ENCODE peak calls at places on chromosomes 4 and X, in eight cellular contexts. K is kidney tubule cell, G is IMR-90, W is right lobe of liver, N is aorta, Z is HTR-8/SVneo, U is astrocyte of the cerebellum, D is T-cell. R is an unnamed sample.

GRCh38 chr4:77025643-77026321 is 50.0 kb downstream of the CCNI start:
- DNase-seq in K (no peak), G (peak; percentile 50), W (no peak), N (no peak), Z (no peak), U (no peak), D (no peak), R (no peak)

GRCh38 chrX:17787557-17787956 is 50.3 kb downstream of the SCML1 start:
- DNase-seq in K (no peak), G (no peak), W (no peak), N (no peak), Z (no peak), U (no peak), D (no peak), R (no peak)

GRCh38 chr4:8832130-8832930 is 39.3 kb downstream of the HMX1 start:
- DNase-seq in K (no peak), G (no peak), W (peak; percentile 24), N (no peak), Z (no peak), U (no peak), D (no peak), R (peak; percentile 14)

GRCh38 chr4:6461301-6462165 is 10.9 kb downstream of the PPP2R2C start:
- DNase-seq in K (peak; percentile 38), G (peak; percentile 6), W (peak; percentile 22), N (no peak), Z (no peak), U (no peak), D (no peak), R (no peak)

GRCh38 chr4:23889368-23889767 is 479 bp downstream of the PPARGC1A start:
- DNase-seq in K (no peak), G (no peak), W (no peak), N (no peak), Z (no peak), U (no peak), D (no peak), R (no peak)

GRCh38 chrX:74519870-74520269 is 94.6 kb downstream of the RLIM start:
- DNase-seq in K (no peak), G (no peak), W (no peak), N (peak; percentile 58), Z (no peak), U (no peak), D (no peak), R (no peak)

GRCh38 chr4:133146574-133147198 is 2.4 kb upstream of the PCDH10 start:
- DNase-seq in K (peak; percentile 34), G (peak; percentile 40), W (no peak), N (no peak), Z (peak; percentile 36), U (no peak), D (no peak), R (no peak)

GRCh38 chr4:104491396-104491821 is 3.3 kb downstream of the CXXC4 start:
- DNase-seq in K (no peak), G (no peak), W (peak; percentile 57), N (peak; percentile 50), Z (no peak), U (no peak), D (peak; percentile 13), R (peak; percentile 51)

GRCh38 chrX:3549442-3549875 is 164.0 kb downstream of the PRKX start:
- DNase-seq in K (peak; percentile 42), G (peak; percentile 48), W (no peak), N (no peak), Z (peak; percentile 11), U (no peak), D (no peak), R (no peak)